ENCODE peak calls at places on chromosomes 1 and 21, in five cellular contexts. D is fibroblast of lung; Y is CD4-positive, CD25-positive, alpha-beta regulatory T cell; J is GM23338; A is psoas muscle. R is an unnamed sample.

GRCh38 chr1:33654267-33654832 is 181.9 kb downstream of the ZSCAN20 start:
- DNase-seq in J (peak; percentile 55), Y (no peak), A (no peak), D (no peak), R (no peak)

GRCh38 chr21:38993561-38993960 is 187.8 kb downstream of the ETS2 start:
- DNase-seq in D (peak; percentile 92), A (no peak), J (no peak), Y (no peak), R (no peak)

GRCh38 chr1:234955107-234955731 is 173.4 kb downstream of the TOMM20 start:
- DNase-seq in D (peak; percentile 84), Y (no peak), A (peak; percentile 79), J (no peak), R (no peak)

GRCh38 chr21:41678944-41679343 is 87.9 kb downstream of the RIPK4 start:
- DNase-seq in A (peak; percentile 91), D (peak; percentile 90), Y (no peak), J (peak; percentile 98), R (no peak)

GRCh38 chr1:22861764-22862440 is 110.8 kb downstream of the LACTBL1 start:
- DNase-seq in Y (no peak), A (no peak), J (peak; percentile 56), D (peak; percentile 67), R (no peak)

GRCh38 chr1:53733447-53733931 is 5.5 kb downstream of the GLIS1 start:
- DNase-seq in D (no peak), A (no peak), Y (no peak), J (no peak), R (no peak)

GRCh38 chr1:170634819-170635410 is 29.0 kb upstream of the PRRX1 start:
- DNase-seq in Y (no peak), D (no peak), A (no peak), J (no peak), R (no peak)

GRCh38 chr1:20834192-20834591 is 47.1 kb upstream of the HP1BP3 start:
- DNase-seq in A (no peak), J (no peak), Y (no peak), D (no peak), R (no peak)

GRCh38 chr1:99964806-99965205 is 5.0 kb upstream of the SLC35A3 start:
- DNase-seq in A (no peak), J (peak; percentile 24), D (no peak), Y (no peak), R (no peak)

GRCh38 chr1:207897188-207897587 is 13.7 kb downstream of the CD34 start:
- DNase-seq in J (peak; percentile 14), A (no peak), D (peak; percentile 44), Y (no peak), R (no peak)

GRCh38 chr1:238589843-238590435 is 699.2 kb upstream of the ZP4 start:
- DNase-seq in D (peak; percentile 31), J (no peak), A (no peak), Y (no peak), R (no peak)

GRCh38 chr1:47992720-47993119 is 4.5 kb downstream of the TRABD2B start:
- DNase-seq in J (no peak), D (no peak), A (peak; percentile 74), Y (no peak), R (no peak)

GRCh38 chr21:29053011-29053553 is 20.4 kb downstream of the CCT8 start:
- DNase-seq in D (no peak), Y (no peak), A (no peak), J (no peak), R (no peak)

GRCh38 chr21:29056538-29057050 is 16.9 kb downstream of the CCT8 start:
- DNase-seq in J (no peak), A (no peak), Y (no peak), D (no peak), R (no peak)

GRCh38 chr21:29053656-29054055 is 19.8 kb downstream of the CCT8 start:
- DNase-seq in Y (no peak), J (no peak), D (peak; percentile 39), A (no peak), R (no peak)

GRCh38 chr21:29055080-29055479 is 18.4 kb downstream of the CCT8 start:
- DNase-seq in J (no peak), A (no peak), Y (no peak), D (no peak), R (no peak)

DNA sequence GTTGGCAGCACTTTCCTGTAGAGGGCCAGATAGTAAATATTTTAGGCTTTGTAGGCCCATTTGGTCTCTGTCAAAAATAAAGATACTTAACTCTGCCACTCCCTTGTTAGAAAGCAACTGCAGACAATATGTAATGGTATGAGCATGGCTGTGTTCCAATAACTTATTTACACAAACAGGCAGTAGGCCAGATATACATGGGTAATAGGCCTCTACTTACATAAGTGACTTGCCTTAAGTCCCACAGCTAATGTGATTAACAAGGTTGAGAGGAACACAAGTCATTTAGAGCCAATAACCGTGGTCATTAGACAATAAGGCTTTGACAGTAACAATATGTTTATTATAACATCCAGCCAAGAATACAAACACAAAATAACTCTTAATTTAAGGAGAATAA is 17.4 kb downstream of the CCT8 start:
- DNase-seq in Y (no peak), J (no peak), D (peak; percentile 27), A (no peak), R (no peak)
- H3K36me3 ChIP-seq in Y (peaks cover 87% of the 10 kb centered on the region), J (peaks cover 52% of the 10 kb centered on the region), D (peaks cover 11% of the 10 kb centered on the region), A (peaks cover 99% of the 10 kb centered on the region), R (peaks cover 20% of the 10 kb centered on the region)

DNA sequence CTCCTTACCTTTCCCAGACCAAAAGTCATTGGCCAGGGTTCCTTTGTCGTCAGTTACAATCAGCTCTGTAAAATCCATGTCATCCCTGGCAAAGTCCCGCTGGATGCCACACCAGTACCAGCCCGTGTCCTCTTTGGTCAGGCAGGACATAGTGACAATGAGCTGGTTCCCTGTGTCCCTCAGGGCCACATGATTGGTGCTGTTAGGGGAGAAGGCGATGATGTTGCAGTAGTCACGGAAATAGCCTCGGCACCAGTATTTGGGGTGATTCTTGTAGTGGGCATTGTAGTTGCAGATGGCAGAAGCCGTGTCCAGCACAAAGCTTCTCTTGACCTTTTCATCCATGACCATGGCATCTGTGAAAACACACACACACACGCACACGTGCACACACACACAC is 14.8 kb downstream of the ADORA3 start:
- DNase-seq in J (no peak), A (no peak), D (no peak), Y (no peak), R (no peak)
- H3K4me1 ChIP-seq in J (no peaks in the 10 kb centered on the region), A (no peaks in the 10 kb centered on the region), D (no peaks in the 10 kb centered on the region), Y (no peaks in the 10 kb centered on the region), R (no peaks in the 10 kb centered on the region)

GRCh38 chr21:46217511-46218196 is 10.9 kb downstream of the LSS start:
- DNase-seq in D (no peak), J (no peak), Y (no peak), A (no peak), R (no peak)
- H3K36me3 ChIP-seq in D (peaks cover 47% of the 10 kb centered on the region), J (peaks cover 14% of the 10 kb centered on the region), Y (peaks cover 34% of the 10 kb centered on the region), A (peaks cover 70% of the 10 kb centered on the region), R (no peaks in the 10 kb centered on the region)

DNA sequence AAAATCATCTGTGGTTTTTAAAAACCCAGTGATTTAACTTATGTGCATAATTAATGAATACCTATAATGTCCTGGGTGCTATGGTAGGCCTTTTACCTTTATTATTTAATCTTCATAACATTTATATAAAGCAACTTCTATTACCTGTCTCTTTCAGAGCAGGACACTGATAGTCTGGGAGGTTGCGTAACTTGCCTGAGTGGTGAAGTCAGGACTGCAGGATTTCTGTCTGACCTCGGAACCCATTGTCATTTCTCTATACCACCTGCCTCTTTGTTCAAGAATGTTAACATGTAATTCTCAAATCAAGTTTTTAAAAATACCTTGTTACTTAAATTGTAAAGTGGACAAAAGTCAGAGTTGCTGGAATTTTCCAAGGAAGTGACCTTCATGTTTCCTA is 41.0 kb upstream of the BACH1 start:
- DNase-seq in Y (no peak), J (no peak), A (no peak), D (no peak), R (no peak)
- H3K4me1 ChIP-seq in Y (no peaks in the 10 kb centered on the region), J (no peaks in the 10 kb centered on the region), A (no peaks in the 10 kb centered on the region), D (peaks cover 4% of the 10 kb centered on the region), R (no peaks in the 10 kb centered on the region)

GRCh38 chr1:12436817-12437599 is 181.0 kb downstream of the DHRS3 start:
- DNase-seq in Y (no peak), A (no peak), J (no peak), D (peak; percentile 60), R (no peak)
- H3K36me3 ChIP-seq in Y (peaks cover 18% of the 10 kb centered on the region), A (peaks cover 9% of the 10 kb centered on the region), J (no peaks in the 10 kb centered on the region), D (no peaks in the 10 kb centered on the region), R (no peaks in the 10 kb centered on the region)

GRCh38 chr1:9246215-9246614 is 11.6 kb downstream of the H6PD start:
- DNase-seq in A (peak; percentile 47), J (no peak), Y (no peak), D (no peak), R (no peak)

GRCh38 chr1:9246841-9247785 is 12.5 kb downstream of the H6PD start:
- DNase-seq in A (peak; percentile 62), J (peak; percentile 61), Y (no peak), D (no peak), R (no peak)

GRCh38 chr1:9249263-9249533 is 14.6 kb downstream of the H6PD start:
- DNase-seq in A (no peak), Y (no peak), D (no peak), J (no peak), R (no peak)

GRCh38 chr1:9248341-9249262 is 14.0 kb downstream of the H6PD start:
- DNase-seq in D (no peak), A (no peak), Y (no peak), J (no peak), R (no peak)

DNA sequence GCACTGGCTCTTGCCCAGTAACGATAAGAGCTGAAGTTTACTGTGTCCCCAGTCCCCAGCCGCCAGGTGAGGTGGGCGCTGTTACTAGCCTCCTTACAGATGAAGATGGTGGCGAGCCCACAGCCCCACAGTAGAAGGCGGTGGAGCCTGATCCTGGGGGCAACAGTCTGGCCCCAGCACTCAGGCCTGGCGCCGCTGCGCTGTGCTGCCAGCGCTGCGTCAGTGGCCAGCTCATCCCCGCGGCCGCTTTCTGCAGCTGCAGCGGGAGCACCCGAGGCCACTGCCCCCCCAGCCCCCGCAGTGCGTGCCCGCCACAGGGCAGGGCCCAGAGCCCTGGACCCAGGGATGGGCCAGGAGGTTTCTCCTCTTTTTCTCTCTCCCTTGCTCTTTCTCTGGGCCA is 13.3 kb downstream of the H6PD start:
- DNase-seq in J (no peak), A (peak; percentile 79), D (no peak), Y (no peak), R (no peak)
- H3K4me1 ChIP-seq in J (peaks cover 20% of the 10 kb centered on the region), A (peaks cover 97% of the 10 kb centered on the region), D (no peaks in the 10 kb centered on the region), Y (no peaks in the 10 kb centered on the region), R (no peaks in the 10 kb centered on the region)

GRCh38 chr1:231534703-231535159 is 6.3 kb downstream of the TSNAX start:
- DNase-seq in J (no peak), D (no peak), A (no peak), Y (no peak), R (no peak)
- H3K36me3 ChIP-seq in J (peaks cover 10% of the 10 kb centered on the region), D (no peaks in the 10 kb centered on the region), A (peaks cover 57% of the 10 kb centered on the region), Y (peaks cover 42% of the 10 kb centered on the region), R (peaks cover 15% of the 10 kb centered on the region)

GRCh38 chr1:6028042-6028895 is 17.4 kb upstream of the KCNAB2 start:
- DNase-seq in Y (peak; percentile 78), D (no peak), J (no peak), A (no peak), R (peak; percentile 75)
- H3K4me1 ChIP-seq in Y (peaks cover 81% of the 10 kb centered on the region), D (no peaks in the 10 kb centered on the region), J (no peaks in the 10 kb centered on the region), A (no peaks in the 10 kb centered on the region), R (peaks cover 53% of the 10 kb centered on the region)